ENCODE peak calls at places on chromosomes 12 and 14, in nine cellular contexts. One of them, this sample, is unnamed.
A peak's percentile ranks its signal among the peaks of the same experiment; 100 is the strongest.

GRCh38 chr12:28857327-28857726 is 291.8 kb upstream of the FAR2 start:
- DNase-seq in neural progenitor cell: no peak
- DNase-seq in GM23248: no peak
- DNase-seq in IMR-90: no peak
- DNase-seq in trophoblast cell: no peak
- DNase-seq in neuronal stem cell: no peak
- DNase-seq in colonic mucosa: no peak
- DNase-seq in mammary epithelial cell: no peak
- DNase-seq in fibroblast of lung: no peak
- DNase-seq in this sample: no peak

GRCh38 chr12:58452546-58452945 is 467.8 kb downstream of the LRIG3 start:
- DNase-seq in neural progenitor cell: no peak
- DNase-seq in GM23248: peak; percentile 69
- DNase-seq in IMR-90: peak; percentile 56
- DNase-seq in trophoblast cell: no peak
- DNase-seq in neuronal stem cell: no peak
- DNase-seq in colonic mucosa: no peak
- DNase-seq in mammary epithelial cell: no peak
- DNase-seq in fibroblast of lung: peak; percentile 56
- DNase-seq in this sample: no peak

GRCh38 chr14:60311417-60311816 is 62.4 kb downstream of the PPM1A start:
- DNase-seq in neural progenitor cell: no peak
- DNase-seq in GM23248: peak; percentile 23
- DNase-seq in IMR-90: peak; percentile 66
- DNase-seq in trophoblast cell: no peak
- DNase-seq in neuronal stem cell: no peak
- DNase-seq in colonic mucosa: no peak
- DNase-seq in mammary epithelial cell: peak; percentile 11
- DNase-seq in fibroblast of lung: peak; percentile 37
- DNase-seq in this sample: no peak

GRCh38 chr12:110585231-110585799 is 2.2 kb upstream of the PPTC7 start:
- DNase-seq in neural progenitor cell: peak; percentile 44
- DNase-seq in GM23248: peak; percentile 74
- DNase-seq in IMR-90: peak; percentile 32
- DNase-seq in trophoblast cell: peak; percentile 91
- DNase-seq in neuronal stem cell: no peak
- DNase-seq in colonic mucosa: no peak
- DNase-seq in mammary epithelial cell: peak; percentile 54
- DNase-seq in fibroblast of lung: peak; percentile 49
- DNase-seq in this sample: no peak

GRCh38 chr12:5756443-5756842 is 188.6 kb downstream of the ANO2 start:
- DNase-seq in neural progenitor cell: no peak
- DNase-seq in GM23248: no peak
- DNase-seq in IMR-90: no peak
- DNase-seq in trophoblast cell: no peak
- DNase-seq in neuronal stem cell: no peak
- DNase-seq in colonic mucosa: no peak
- DNase-seq in mammary epithelial cell: no peak
- DNase-seq in fibroblast of lung: no peak
- DNase-seq in this sample: no peak

GRCh38 chr12:10212623-10213131 is at the start of gene GABARAPL1:
- DNase-seq in neural progenitor cell: peak; percentile 85
- DNase-seq in GM23248: peak; percentile 89
- DNase-seq in IMR-90: peak; percentile 82
- DNase-seq in trophoblast cell: peak; percentile 86
- DNase-seq in neuronal stem cell: peak; percentile 76
- DNase-seq in colonic mucosa: peak; percentile 84
- DNase-seq in mammary epithelial cell: peak; percentile 76
- DNase-seq in fibroblast of lung: peak; percentile 76
- DNase-seq in this sample: peak; percentile 63

GRCh38 chr12:64810831-64811230 is 13.6 kb upstream of the TBC1D30 start:
- DNase-seq in neural progenitor cell: no peak
- DNase-seq in GM23248: peak; percentile 20
- DNase-seq in IMR-90: no peak
- DNase-seq in trophoblast cell: peak; percentile 48
- DNase-seq in neuronal stem cell: no peak
- DNase-seq in colonic mucosa: no peak
- DNase-seq in mammary epithelial cell: no peak
- DNase-seq in fibroblast of lung: no peak
- DNase-seq in this sample: no peak

GRCh38 chr12:127083028-127083949 is 1183.7 kb upstream of the TMEM132C start:
- DNase-seq in neural progenitor cell: peak; percentile 9
- DNase-seq in GM23248: peak; percentile 88
- DNase-seq in IMR-90: peak; percentile 65
- DNase-seq in trophoblast cell: peak; percentile 61
- DNase-seq in neuronal stem cell: no peak
- DNase-seq in colonic mucosa: peak; percentile 25
- DNase-seq in mammary epithelial cell: peak; percentile 78
- DNase-seq in fibroblast of lung: peak; percentile 84
- DNase-seq in this sample: peak; percentile 85

GRCh38 chr12:115407036-115407435 is 723.1 kb upstream of the TBX3 start:
- DNase-seq in neural progenitor cell: no peak
- DNase-seq in GM23248: no peak
- DNase-seq in IMR-90: no peak
- DNase-seq in trophoblast cell: no peak
- DNase-seq in neuronal stem cell: no peak
- DNase-seq in colonic mucosa: no peak
- DNase-seq in mammary epithelial cell: no peak
- DNase-seq in fibroblast of lung: no peak
- DNase-seq in this sample: no peak

GRCh38 chr12:113403435-113404415 is at the start of gene SDS:
- DNase-seq in neural progenitor cell: no peak
- DNase-seq in GM23248: no peak
- DNase-seq in IMR-90: peak; percentile 24
- DNase-seq in trophoblast cell: no peak
- DNase-seq in neuronal stem cell: no peak
- DNase-seq in colonic mucosa: peak; percentile 28
- DNase-seq in mammary epithelial cell: no peak
- DNase-seq in fibroblast of lung: peak; percentile 66
- DNase-seq in this sample: no peak

GRCh38 chr14:75840911-75841310 is 140.9 kb downstream of the TGFB3 start:
- DNase-seq in neural progenitor cell: no peak
- DNase-seq in GM23248: no peak
- DNase-seq in IMR-90: no peak
- DNase-seq in trophoblast cell: no peak
- DNase-seq in neuronal stem cell: no peak
- DNase-seq in colonic mucosa: no peak
- DNase-seq in mammary epithelial cell: no peak
- DNase-seq in fibroblast of lung: no peak
- DNase-seq in this sample: no peak

GRCh38 chr14:104082807-104083206 is 2.7 kb upstream of the ASPG start:
- DNase-seq in neural progenitor cell: no peak
- DNase-seq in GM23248: no peak
- DNase-seq in IMR-90: no peak
- DNase-seq in trophoblast cell: no peak
- DNase-seq in neuronal stem cell: no peak
- DNase-seq in colonic mucosa: peak; percentile 86
- DNase-seq in mammary epithelial cell: no peak
- DNase-seq in fibroblast of lung: no peak
- DNase-seq in this sample: no peak

GRCh38 chr14:50813544-50813863 is 17.5 kb downstream of the NIN start:
- DNase-seq in neural progenitor cell: no peak
- DNase-seq in GM23248: no peak
- DNase-seq in IMR-90: no peak
- DNase-seq in trophoblast cell: peak; percentile 19
- DNase-seq in neuronal stem cell: no peak
- DNase-seq in colonic mucosa: no peak
- DNase-seq in mammary epithelial cell: no peak
- DNase-seq in fibroblast of lung: no peak
- DNase-seq in this sample: no peak

GRCh38 chr14:61866932-61867920 is 105.0 kb downstream of the SNAPC1 start:
- DNase-seq in neural progenitor cell: no peak
- DNase-seq in GM23248: peak; percentile 4
- DNase-seq in IMR-90: peak; percentile 4
- DNase-seq in trophoblast cell: peak; percentile 16
- DNase-seq in neuronal stem cell: no peak
- DNase-seq in colonic mucosa: no peak
- DNase-seq in mammary epithelial cell: no peak
- DNase-seq in fibroblast of lung: peak; percentile 3
- DNase-seq in this sample: no peak

GRCh38 chr12:132103542-132104308 is 40.4 kb downstream of the DDX51 start:
- DNase-seq in neural progenitor cell: peak; percentile 25
- DNase-seq in GM23248: no peak
- DNase-seq in IMR-90: no peak
- DNase-seq in trophoblast cell: no peak
- DNase-seq in neuronal stem cell: no peak
- DNase-seq in colonic mucosa: no peak
- DNase-seq in mammary epithelial cell: no peak
- DNase-seq in fibroblast of lung: no peak
- DNase-seq in this sample: no peak

GRCh38 chr12:113894717-113895116 is 71.4 kb downstream of the RBM19 start:
- DNase-seq in neural progenitor cell: no peak
- DNase-seq in GM23248: no peak
- DNase-seq in IMR-90: no peak
- DNase-seq in trophoblast cell: no peak
- DNase-seq in neuronal stem cell: no peak
- DNase-seq in colonic mucosa: no peak
- DNase-seq in mammary epithelial cell: no peak
- DNase-seq in fibroblast of lung: no peak
- DNase-seq in this sample: no peak

GRCh38 chr12:116766746-116767145 is 28.6 kb downstream of the RNFT2 start:
- DNase-seq in neural progenitor cell: no peak
- DNase-seq in GM23248: no peak
- DNase-seq in IMR-90: no peak
- DNase-seq in trophoblast cell: no peak
- DNase-seq in neuronal stem cell: no peak
- DNase-seq in colonic mucosa: no peak
- DNase-seq in mammary epithelial cell: no peak
- DNase-seq in fibroblast of lung: no peak
- DNase-seq in this sample: no peak

GRCh38 chr12:69511870-69512269 is 41.7 kb downstream of the FRS2 start:
- DNase-seq in neural progenitor cell: no peak
- DNase-seq in GM23248: no peak
- DNase-seq in IMR-90: no peak
- DNase-seq in trophoblast cell: no peak
- DNase-seq in neuronal stem cell: no peak
- DNase-seq in colonic mucosa: no peak
- DNase-seq in mammary epithelial cell: no peak
- DNase-seq in fibroblast of lung: no peak
- DNase-seq in this sample: no peak

GRCh38 chr12:50615534-50616296 is 110.9 kb downstream of the DIP2B start:
- DNase-seq in neural progenitor cell: no peak
- DNase-seq in GM23248: peak; percentile 60
- DNase-seq in IMR-90: peak; percentile 37
- DNase-seq in trophoblast cell: peak; percentile 65
- DNase-seq in neuronal stem cell: no peak
- DNase-seq in colonic mucosa: no peak
- DNase-seq in mammary epithelial cell: peak; percentile 90
- DNase-seq in fibroblast of lung: peak; percentile 69
- DNase-seq in this sample: no peak

GRCh38 chr12:7959278-7960063 is 23.5 kb upstream of the SLC2A3 start:
- DNase-seq in neural progenitor cell: peak; percentile 72
- DNase-seq in GM23248: peak; percentile 25
- DNase-seq in IMR-90: no peak
- DNase-seq in trophoblast cell: peak; percentile 62
- DNase-seq in neuronal stem cell: peak; percentile 32
- DNase-seq in colonic mucosa: peak; percentile 31
- DNase-seq in mammary epithelial cell: peak; percentile 63
- DNase-seq in fibroblast of lung: no peak
- DNase-seq in this sample: peak; percentile 77

GRCh38 chr14:76644875-76645518 is 116.3 kb upstream of the VASH1 start:
- DNase-seq in neural progenitor cell: peak; percentile 84
- DNase-seq in GM23248: peak; percentile 58
- DNase-seq in IMR-90: peak; percentile 12
- DNase-seq in trophoblast cell: peak; percentile 32
- DNase-seq in neuronal stem cell: peak; percentile 49
- DNase-seq in colonic mucosa: no peak
- DNase-seq in mammary epithelial cell: peak; percentile 17
- DNase-seq in fibroblast of lung: peak; percentile 14
- DNase-seq in this sample: no peak

GRCh38 chr12:29889737-29890136 is 106.0 kb upstream of the TMTC1 start:
- DNase-seq in neural progenitor cell: peak; percentile 84
- DNase-seq in GM23248: peak; percentile 53
- DNase-seq in IMR-90: peak; percentile 32
- DNase-seq in trophoblast cell: no peak
- DNase-seq in neuronal stem cell: peak; percentile 49
- DNase-seq in colonic mucosa: peak; percentile 41
- DNase-seq in mammary epithelial cell: peak; percentile 52
- DNase-seq in fibroblast of lung: peak; percentile 12
- DNase-seq in this sample: no peak

GRCh38 chr12:52714887-52715281 is 11.6 kb upstream of the KRT77 start:
- DNase-seq in neural progenitor cell: no peak
- DNase-seq in GM23248: no peak
- DNase-seq in IMR-90: no peak
- DNase-seq in trophoblast cell: no peak
- DNase-seq in neuronal stem cell: no peak
- DNase-seq in colonic mucosa: no peak
- DNase-seq in mammary epithelial cell: no peak
- DNase-seq in fibroblast of lung: no peak
- DNase-seq in this sample: no peak
- H3K27me3 ChIP-seq in neural progenitor cell: peaks cover 62% of the 10 kb centered on the region
- H3K27me3 ChIP-seq in GM23248: peaks cover 61% of the 10 kb centered on the region
- H3K27me3 ChIP-seq in IMR-90: peaks cover 51% of the 10 kb centered on the region
- H3K27me3 ChIP-seq in trophoblast cell: peaks cover 25% of the 10 kb centered on the region
- H3K27me3 ChIP-seq in neuronal stem cell: peaks cover 60% of the 10 kb centered on the region
- H3K27me3 ChIP-seq in colonic mucosa: peaks cover 32% of the 10 kb centered on the region
- H3K27me3 ChIP-seq in mammary epithelial cell: peaks cover 21% of the 10 kb centered on the region
- H3K27me3 ChIP-seq in fibroblast of lung: peaks cover 32% of the 10 kb centered on the region
- H3K27me3 ChIP-seq in this sample: peaks cover 70% of the 10 kb centered on the region

DNA sequence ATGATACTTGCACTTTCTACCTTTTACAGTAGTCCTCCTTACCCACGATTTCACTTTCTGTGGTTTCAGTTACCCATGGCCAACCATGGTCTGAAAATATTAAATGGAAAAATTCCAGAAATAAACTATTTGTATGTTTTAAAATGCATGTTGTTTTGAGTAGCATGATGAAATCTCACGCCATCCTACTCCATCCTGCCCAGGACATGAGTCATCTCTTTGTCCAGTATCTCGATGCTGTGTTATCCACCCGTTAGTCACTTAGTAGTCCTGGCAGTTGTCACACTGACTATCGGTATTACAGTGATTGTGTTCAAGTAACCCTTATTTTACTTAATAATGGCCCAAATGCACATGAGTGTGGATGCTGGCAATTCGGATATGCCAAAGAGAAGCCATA is 22.4 kb downstream of the SYT1 start:
- DNase-seq in neural progenitor cell: no peak
- DNase-seq in GM23248: peak; percentile 93
- DNase-seq in IMR-90: peak; percentile 80
- DNase-seq in trophoblast cell: peak; percentile 47
- DNase-seq in neuronal stem cell: no peak
- DNase-seq in colonic mucosa: no peak
- DNase-seq in mammary epithelial cell: peak; percentile 58
- DNase-seq in fibroblast of lung: peak; percentile 92
- DNase-seq in this sample: no peak
- H3K4me1 ChIP-seq in neural progenitor cell: peaks cover 9% of the 10 kb centered on the region
- H3K4me1 ChIP-seq in GM23248: peaks cover 19% of the 10 kb centered on the region
- H3K4me1 ChIP-seq in IMR-90: no peaks in the 10 kb centered on the region
- H3K4me1 ChIP-seq in trophoblast cell: no peaks in the 10 kb centered on the region
- H3K4me1 ChIP-seq in neuronal stem cell: peaks cover 2% of the 10 kb centered on the region
- H3K4me1 ChIP-seq in colonic mucosa: no peaks in the 10 kb centered on the region
- H3K4me1 ChIP-seq in mammary epithelial cell: peaks cover 4% of the 10 kb centered on the region
- H3K4me1 ChIP-seq in fibroblast of lung: no peaks in the 10 kb centered on the region
- H3K4me1 ChIP-seq in this sample: peaks cover 36% of the 10 kb centered on the region

GRCh38 chr12:51837286-51837685 is 11.2 kb downstream of the FIGNL2 start:
- DNase-seq in neural progenitor cell: peak; percentile 64
- DNase-seq in GM23248: no peak
- DNase-seq in IMR-90: no peak
- DNase-seq in trophoblast cell: no peak
- DNase-seq in neuronal stem cell: no peak
- DNase-seq in colonic mucosa: no peak
- DNase-seq in mammary epithelial cell: no peak
- DNase-seq in fibroblast of lung: no peak
- DNase-seq in this sample: no peak
- H3K9ac ChIP-seq in neural progenitor cell: no peak overlapping the region
- H3K9ac ChIP-seq in GM23248: no peak overlapping the region
- H3K9ac ChIP-seq in IMR-90: no peak overlapping the region
- H3K9ac ChIP-seq in trophoblast cell: no peak overlapping the region
- H3K9ac ChIP-seq in neuronal stem cell: no peak overlapping the region
- H3K9ac ChIP-seq in colonic mucosa: no peak overlapping the region
- H3K9ac ChIP-seq in mammary epithelial cell: no peak overlapping the region
- H3K9ac ChIP-seq in fibroblast of lung: no peak overlapping the region
- H3K9ac ChIP-seq in this sample: no peak overlapping the region

GRCh38 chr14:93476305-93476704 is 45.6 kb downstream of the UNC79 start:
- DNase-seq in neural progenitor cell: no peak
- DNase-seq in GM23248: no peak
- DNase-seq in IMR-90: no peak
- DNase-seq in trophoblast cell: no peak
- DNase-seq in neuronal stem cell: no peak
- DNase-seq in colonic mucosa: no peak
- DNase-seq in mammary epithelial cell: no peak
- DNase-seq in fibroblast of lung: no peak
- DNase-seq in this sample: no peak
- H3K27me3 ChIP-seq in neural progenitor cell: no peaks in the 10 kb centered on the region
- H3K27me3 ChIP-seq in GM23248: no peaks in the 10 kb centered on the region
- H3K27me3 ChIP-seq in IMR-90: no peaks in the 10 kb centered on the region
- H3K27me3 ChIP-seq in trophoblast cell: no peaks in the 10 kb centered on the region
- H3K27me3 ChIP-seq in neuronal stem cell: peaks cover 12% of the 10 kb centered on the region
- H3K27me3 ChIP-seq in colonic mucosa: no peaks in the 10 kb centered on the region
- H3K27me3 ChIP-seq in mammary epithelial cell: no peaks in the 10 kb centered on the region
- H3K27me3 ChIP-seq in fibroblast of lung: no peaks in the 10 kb centered on the region
- H3K27me3 ChIP-seq in this sample: no peaks in the 10 kb centered on the region

This sample was measured in MM.1S.